ENCODE peak calls at places on chromosomes 16 and 17, in seven cellular contexts. U, K, R, O, B, H and A are unnamed samples.

GRCh38 chr16:86307518-86307903 is 202.8 kb upstream of the FOXF1 start:
- DNase-seq in U (peak), K (no peak), R (peak), O (no peak), B (no peak), H (no peak), A (no peak)

GRCh38 chr17:42276359-42276608 is at the start of gene STAT5B:
- DNase-seq in U (no peak), K (peak), R (peak), O (no peak), B (peak), H (no peak), A (peak)

GRCh38 chr16:31099860-31100638 is 5.5 kb upstream of the VKORC1 start:
- DNase-seq in U (peak), K (no peak), R (peak), O (peak), B (no peak), H (no peak), A (no peak)

GRCh38 chr16:83051451-83051850 is 424.7 kb downstream of the CDH13 start:
- DNase-seq in U (no peak), K (no peak), R (no peak), O (no peak), B (no peak), H (no peak), A (no peak)

GRCh38 chr17:68257924-68258323 is 10.1 kb downstream of the AMZ2 start:
- DNase-seq in U (no peak), K (no peak), R (no peak), O (no peak), B (no peak), H (no peak), A (no peak)

GRCh38 chr17:63519972-63520882 is 2.9 kb upstream of the KCNH6 start:
- DNase-seq in U (no peak), K (peak), R (no peak), O (peak), B (no peak), H (no peak), A (no peak)

GRCh38 chr16:57092786-57093301 is 461 bp downstream of the CPNE2 start:
- DNase-seq in U (no peak), K (peak), R (peak), O (no peak), B (no peak), H (no peak), A (peak)

GRCh38 chr17:31469959-31470358 is 78.5 kb downstream of the RAB11FIP4 start:
- DNase-seq in U (no peak), K (no peak), R (no peak), O (no peak), B (no peak), H (peak), A (no peak)

GRCh38 chr17:74851612-74852236 is 8.0 kb downstream of the GRIN2C start:
- DNase-seq in U (no peak), K (no peak), R (no peak), O (no peak), B (no peak), H (no peak), A (no peak)

GRCh38 chr17:39604911-39605491 is 2.7 kb downstream of the NEUROD2 start:
- DNase-seq in U (no peak), K (no peak), R (no peak), O (no peak), B (no peak), H (no peak), A (no peak)

GRCh38 chr17:4357671-4358070 is 8.8 kb downstream of the UBE2G1 start:
- DNase-seq in U (no peak), K (no peak), R (no peak), O (no peak), B (no peak), H (no peak), A (no peak)